ENCODE peak calls at places on chromosomes 3 and 15, in six cellular contexts. X is fibroblast of lung, U is bronchial epithelial cell, M is mucosa of descending colon, Z is adrenal gland, E is right lobe of liver. T is an unnamed sample.

GRCh38 chr15:47566610-47567009 is 150.7 kb upstream of the SEMA6D start:
- DNase-seq in X (no peak), U (no peak), M (no peak), Z (no peak), E (no peak), T (no peak)

GRCh38 chr3:187946031-187946691 is 200.9 kb upstream of the BCL6 start:
- DNase-seq in X (peak; percentile 65), U (peak; percentile 26), M (no peak), Z (no peak), E (no peak), T (no peak)

GRCh38 chr3:86785381-86785780 is 205.6 kb downstream of the VGLL3 start:
- DNase-seq in X (peak; percentile 48), U (peak; percentile 35), M (no peak), Z (no peak), E (no peak), T (no peak)

GRCh38 chr3:158491968-158492367 is 79.0 kb upstream of the MLF1 start:
- DNase-seq in X (no peak), U (no peak), M (no peak), Z (no peak), E (no peak), T (no peak)

GRCh38 chr3:195895900-195896360 is 12.4 kb downstream of the TNK2 start:
- DNase-seq in X (no peak), U (no peak), M (peak; percentile 61), Z (peak; percentile 60), E (peak; percentile 66), T (no peak)

GRCh38 chr3:4071481-4072184 is 231.5 kb upstream of the SETMAR start:
- DNase-seq in X (no peak), U (peak; percentile 25), M (peak; percentile 16), Z (no peak), E (no peak), T (peak; percentile 6)

GRCh38 chr3:195868336-195868865 is 40.0 kb downstream of the TNK2 start:
- DNase-seq in X (no peak), U (no peak), M (no peak), Z (no peak), E (no peak), T (no peak)

GRCh38 chr3:150067561-150067960 is 96.9 kb upstream of the PFN2 start:
- DNase-seq in X (no peak), U (no peak), M (no peak), Z (no peak), E (no peak), T (no peak)

GRCh38 chr3:49255686-49256085 is 21.3 kb downstream of the C3orf62 start:
- DNase-seq in X (no peak), U (no peak), M (no peak), Z (no peak), E (no peak), T (no peak)

GRCh38 chr3:169454823-169455222 is 208.7 kb downstream of the MECOM start:
- DNase-seq in X (peak; percentile 83), U (peak; percentile 99), M (no peak), Z (no peak), E (no peak), T (no peak)

GRCh38 chr3:4732974-4733373 is 239.8 kb downstream of the ITPR1 start:
- DNase-seq in X (no peak), U (no peak), M (no peak), Z (no peak), E (no peak), T (no peak)

GRCh38 chr3:59866076-59866475 is 816.3 kb upstream of the CFAP20DC start:
- DNase-seq in X (no peak), U (peak; percentile 49), M (no peak), Z (no peak), E (no peak), T (no peak)

GRCh38 chr3:88318067-88318466 is 168.3 kb downstream of the C3orf38 start:
- DNase-seq in X (no peak), U (no peak), M (no peak), Z (no peak), E (no peak), T (no peak)

GRCh38 chr15:101293122-101293521 is 1.9 kb downstream of the SNRPA1 start:
- DNase-seq in X (no peak), U (peak; percentile 13), M (no peak), Z (no peak), E (no peak), T (no peak)

GRCh38 chr3:128503164-128503651 is 10.2 kb upstream of the GATA2 start:
- DNase-seq in X (no peak), U (no peak), M (no peak), Z (no peak), E (peak; percentile 45), T (no peak)

GRCh38 chr3:145952541-145952940 is 208.4 kb downstream of the PLOD2 start:
- DNase-seq in X (peak; percentile 99), U (peak; percentile 70), M (no peak), Z (no peak), E (no peak), T (no peak)

DNA sequence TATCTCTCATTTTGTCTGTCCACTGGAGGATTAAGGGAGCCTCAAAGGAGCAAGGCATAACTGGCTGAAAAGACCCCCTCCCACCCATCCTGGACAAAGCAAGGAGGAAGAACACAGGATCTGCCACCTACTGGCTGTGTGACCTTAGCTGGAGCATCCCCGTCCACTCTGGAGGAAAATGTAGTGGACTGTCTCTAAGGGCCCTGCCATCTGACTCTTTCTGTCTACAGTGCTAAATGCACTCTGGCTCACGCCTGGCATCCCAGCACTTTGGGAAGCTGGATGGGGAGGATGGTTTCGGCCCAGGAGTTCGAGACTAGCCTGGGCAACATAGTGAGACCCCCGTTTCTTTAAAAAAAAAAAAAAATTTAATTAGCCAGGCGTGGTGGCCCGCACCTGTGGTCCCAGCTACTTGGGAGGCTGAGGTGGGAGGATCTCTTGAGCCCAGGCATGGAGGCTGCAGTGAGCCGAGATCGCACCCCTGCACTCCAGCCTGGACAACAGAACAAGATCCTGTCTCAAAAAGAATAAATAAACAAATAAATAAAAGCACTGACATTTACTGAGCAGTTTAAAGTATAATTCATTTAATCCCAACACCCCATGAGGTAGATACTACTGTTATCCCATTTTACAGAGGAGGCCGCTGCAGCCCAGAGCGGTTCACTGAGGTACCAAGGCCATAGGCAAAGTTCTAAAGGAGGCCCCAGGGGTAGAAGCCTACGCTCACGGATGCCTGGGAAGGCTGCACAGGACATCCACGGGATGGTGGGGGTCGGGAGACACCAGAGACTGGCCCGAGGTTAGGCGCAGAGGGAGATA is 1.1 kb downstream of the TBC1D2B start:
- DNase-seq in X (no peak), U (no peak), M (no peak), Z (no peak), E (no peak), T (no peak)
- TF ChIP-seq CTCF in X (no peak), U (no peak), M (no peak), Z (no peak), E (peak; percentile 18), T (no peak)

DNA sequence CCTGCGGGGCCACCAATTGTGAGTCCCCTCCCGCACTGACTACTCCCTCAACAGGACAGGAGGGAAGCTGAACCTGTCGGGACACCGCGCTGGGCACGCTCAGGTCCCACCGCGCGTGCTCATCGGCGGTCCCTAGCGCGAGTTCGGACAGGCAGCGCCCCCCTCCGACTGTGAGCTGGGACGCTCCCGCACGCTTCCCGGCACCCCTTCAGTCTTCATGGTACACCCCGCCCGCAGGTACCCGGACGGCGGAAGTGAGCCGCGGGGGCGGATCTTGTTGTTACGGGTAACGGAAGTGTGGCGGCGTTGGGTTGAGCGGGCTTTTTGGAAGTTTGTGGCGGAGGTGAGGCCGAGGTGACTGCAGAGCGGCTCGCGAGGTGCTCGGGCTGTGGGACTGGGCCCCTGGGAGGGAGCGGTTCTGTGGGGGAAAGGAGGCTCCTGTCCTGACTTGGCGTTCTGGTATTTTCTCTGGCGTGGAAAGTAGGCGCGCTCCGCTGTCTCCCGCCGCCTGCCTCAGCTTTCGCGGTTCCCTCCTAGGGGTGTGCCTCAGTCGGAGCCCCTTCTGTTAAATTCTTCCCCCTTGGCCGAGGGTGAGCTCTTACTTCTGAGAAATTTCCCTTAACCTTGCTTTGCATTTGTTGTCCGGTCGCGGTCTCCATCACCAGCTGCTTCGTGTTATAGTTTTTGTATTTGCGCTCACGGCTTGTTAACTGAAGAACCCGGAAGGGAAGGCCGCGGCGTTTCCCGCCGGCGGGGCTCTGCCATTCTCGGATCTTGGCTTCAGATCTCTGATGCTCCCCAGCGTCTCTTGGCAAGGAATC is at the start of gene FANCI:
- DNase-seq in X (peak; percentile 92), U (peak; percentile 87), M (peak; percentile 99), Z (peak; percentile 97), E (peak; percentile 98), T (peak; percentile 91)
- TF ChIP-seq CTCF in X (peak; percentile 22), U (peak; percentile 63), M (peak; percentile 37), Z (peak; percentile 37), E (peak; percentile 67), T (peak; percentile 26)

GRCh38 chr3:148307443-148307843 is 390.3 kb upstream of the AGTR1 start:
- DNase-seq in X (no peak), U (no peak), M (no peak), Z (no peak), E (no peak), T (no peak)

GRCh38 chr3:148309390-148310035 is 388.2 kb upstream of the AGTR1 start:
- DNase-seq in X (peak; percentile 40), U (peak; percentile 36), M (peak; percentile 40), Z (peak; percentile 32), E (no peak), T (peak; percentile 52)
- TF ChIP-seq CTCF in X (peak; percentile 87), U (peak; percentile 70), M (no peak), Z (peak; percentile 64), E (peak; percentile 71), T (peak; percentile 58)

DNA sequence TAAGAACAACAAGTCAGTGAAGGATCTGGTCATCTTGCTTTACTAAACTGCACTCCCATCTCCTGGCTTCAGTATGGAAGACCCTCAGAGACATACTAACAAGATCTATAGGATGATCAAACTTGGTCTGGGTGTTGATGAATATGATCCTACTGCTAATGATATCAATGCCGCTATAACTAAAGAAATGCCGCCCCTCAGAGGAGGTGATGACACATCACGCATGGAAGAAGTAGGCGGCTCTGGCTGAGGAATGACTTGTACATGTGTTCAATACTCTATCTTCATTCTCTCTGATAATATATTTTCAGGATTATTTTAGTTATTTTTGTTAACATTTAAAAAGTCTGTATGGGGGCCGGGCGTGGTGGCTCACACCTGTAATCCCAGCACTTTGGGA is 17.5 kb upstream of the EIF2B5 start:
- DNase-seq in X (no peak), U (peak; percentile 7), M (no peak), Z (no peak), E (no peak), T (no peak)
- TF ChIP-seq CTCF in X (no peak), U (no peak), M (no peak), Z (no peak), E (no peak), T (no peak)

GRCh38 chr15:59140422-59141226 is 35.7 kb downstream of the CCNB2 start:
- DNase-seq in X (peak; percentile 34), U (peak; percentile 61), M (peak; percentile 38), Z (no peak), E (no peak), T (no peak)

GRCh38 chr15:59138243-59138642 is 33.3 kb downstream of the CCNB2 start:
- DNase-seq in X (peak; percentile 25), U (peak; percentile 28), M (peak; percentile 73), Z (peak; percentile 35), E (peak; percentile 58), T (peak; percentile 82)

GRCh38 chr15:59131955-59132562 is 27.1 kb downstream of the CCNB2 start:
- DNase-seq in X (no peak), U (no peak), M (peak; percentile 53), Z (no peak), E (no peak), T (no peak)

GRCh38 chr15:59133921-59134427 is 29.0 kb downstream of the CCNB2 start:
- DNase-seq in X (no peak), U (no peak), M (no peak), Z (no peak), E (no peak), T (no peak)

GRCh38 chr15:59137566-59137965 is 32.6 kb downstream of the CCNB2 start:
- DNase-seq in X (no peak), U (no peak), M (no peak), Z (no peak), E (no peak), T (no peak)
- TF ChIP-seq CTCF in X (no peak), U (no peak), M (no peak), Z (no peak), E (no peak), T (no peak)